ENCODE peak calls at places on chromosomes 16 and 17, in four cellular contexts. I, B, D and J are unnamed samples.

GRCh38 chr17:10751569-10751968 is 21.7 kb upstream of the TMEM220 start:
- DNase-seq in I (no peak), B (no peak), D (no peak), J (no peak)

GRCh38 chr16:70482624-70483023 is 28.2 kb downstream of the FCSK start:
- DNase-seq in B (no peak), I (peak), D (no peak), J (no peak)

GRCh38 chr17:71458322-71458721 is 662.5 kb upstream of the SOX9 start:
- DNase-seq in I (no peak), D (no peak), B (no peak), J (no peak)

GRCh38 chr17:60671482-60671881 is 6.2 kb upstream of the BCAS3 start:
- DNase-seq in D (no peak), I (peak), B (no peak), J (peak)

GRCh38 chr16:2983706-2984136 is 3.5 kb upstream of the PKMYT1 start:
- DNase-seq in I (peak), D (peak), B (peak), J (peak)

GRCh38 chr17:17886747-17887146 is 50.0 kb upstream of the SREBF1 start:
- DNase-seq in B (no peak), D (no peak), I (no peak), J (no peak)

GRCh38 chr17:8189711-8190477 is at the start of gene BORCS6:
- DNase-seq in I (peak), B (peak), D (peak), J (peak)

GRCh38 chr17:13337864-13338371 is 263.8 kb downstream of the HS3ST3A1 start:
- DNase-seq in D (no peak), B (no peak), I (peak), J (peak)

GRCh38 chr16:74842413-74842812 is 67.8 kb upstream of the FA2H start:
- DNase-seq in I (no peak), D (no peak), B (no peak), J (no peak)

GRCh38 chr17:6465206-6466003 is 21.1 kb downstream of the PIMREG start:
- DNase-seq in B (no peak), D (no peak), I (no peak), J (no peak)

GRCh38 chr17:915416-916201 is 64.0 kb downstream of the NXN start:
- DNase-seq in I (no peak), D (no peak), B (no peak), J (no peak)

GRCh38 chr17:31072186-31072585 is 22.6 kb upstream of the NF1 start:
- DNase-seq in D (no peak), I (peak), B (no peak), J (no peak)

GRCh38 chr16:67345401-67345800 is 18.8 kb downstream of the LRRC36 start:
- DNase-seq in I (no peak), D (no peak), B (peak), J (no peak)

GRCh38 chr17:9529033-9529748 is 46.4 kb downstream of the STX8 start:
- DNase-seq in I (peak), D (no peak), B (no peak), J (peak)

GRCh38 chr16:26787924-26788323 is 278.8 kb upstream of the C16orf82 start:
- DNase-seq in D (no peak), B (no peak), I (no peak), J (peak)

GRCh38 chr17:65809366-65809765 is 247.9 kb upstream of the AXIN2 start:
- DNase-seq in D (no peak), I (no peak), B (no peak), J (no peak)

GRCh38 chr17:37541880-37542675 is 52.4 kb downstream of the DUSP14 start:
- DNase-seq in B (no peak), D (no peak), I (peak), J (no peak)

GRCh38 chr17:75194879-75195278 is 10.6 kb upstream of the NUP85 start:
- DNase-seq in B (no peak), I (peak), D (no peak), J (no peak)

GRCh38 chr17:39769974-39770587 is 32.3 kb downstream of the GRB7 start:
- DNase-seq in D (no peak), I (peak), B (no peak), J (no peak)

GRCh38 chr17:41308918-41309359 is at the start of gene KRTAP16-1:
- DNase-seq in D (no peak), I (no peak), B (no peak), J (no peak)

GRCh38 chr17:63345598-63345997 is 100.5 kb downstream of the CYB561 start:
- DNase-seq in I (peak), D (no peak), B (no peak), J (no peak)

GRCh38 chr17:78123258-78123929 is 5.2 kb downstream of the TMC6 start:
- DNase-seq in I (no peak), B (no peak), D (no peak), J (no peak)

GRCh38 chr17:78159575-78160158 is 8.7 kb upstream of the SYNGR2 start:
- DNase-seq in D (no peak), I (peak), B (no peak), J (no peak)

GRCh38 chr16:88972349-88972748 is 4.7 kb downstream of the CBFA2T3 start:
- DNase-seq in D (no peak), I (no peak), B (no peak), J (no peak)

GRCh38 chr16:363110-364090 is 6.9 kb downstream of the MRPL28 start:
- DNase-seq in B (no peak), D (no peak), I (no peak), J (no peak)

GRCh38 chr16:9901-10665 is 43.3 kb downstream of the POLR3K start:
- DNase-seq in I (no peak), B (peak), D (no peak), J (no peak)

GRCh38 chr17:67433248-67433924 is 56.3 kb downstream of the PITPNC1 start:
- DNase-seq in D (no peak), I (no peak), B (no peak), J (no peak)

GRCh38 chr17:2995362-2995761 is 68.0 kb downstream of the OR1D5 start:
- DNase-seq in B (no peak), D (no peak), I (no peak), J (no peak)

GRCh38 chr17:15340966-15341365 is 431 bp downstream of the TEKT3 start:
- DNase-seq in D (no peak), I (no peak), B (no peak), J (no peak)

GRCh38 chr17:2149934-2150333 is 95.0 kb downstream of the HIC1 start:
- DNase-seq in B (no peak), I (no peak), D (no peak), J (no peak)

GRCh38 chr17:69575346-69575761 is 160.9 kb downstream of the MAP2K6 start:
- DNase-seq in I (peak), D (no peak), B (no peak), J (no peak)

GRCh38 chr17:11909348-11909747 is 87.9 kb downstream of the ZNF18 start:
- DNase-seq in D (no peak), B (no peak), I (no peak), J (no peak)

GRCh38 chr16:55480228-55480655 is 1.2 kb downstream of the MMP2 start:
- DNase-seq in B (peak), I (peak), D (peak), J (no peak)

GRCh38 chr17:40443988-40444899 is 994 bp downstream of the IGFBP4 start:
- DNase-seq in B (peak), I (peak), D (no peak), J (peak)

GRCh38 chr17:73770115-73770848 is 126.0 kb upstream of the SDK2 start:
- DNase-seq in B (peak), I (peak), D (peak), J (peak)

GRCh38 chr16:22402191-22402590 is 27.8 kb upstream of the CDR2 start:
- DNase-seq in B (no peak), D (no peak), I (peak), J (no peak)